ENCODE peak calls at places on chromosomes 16 and 17, in nine cellular contexts. J, P, N, C, Y, L, O, I and A are unnamed samples.

GRCh38 chr17:2419526-2419925 is 18.7 kb upstream of the MNT start:
- DNase-seq in J (no peak), P (no peak), N (no peak), C (no peak), Y (no peak), L (no peak), O (no peak), I (no peak), A (no peak)

GRCh38 chr16:15535772-15536171 is 101.4 kb downstream of the BMERB1 start:
- DNase-seq in J (no peak), P (no peak), N (no peak), C (no peak), Y (no peak), L (no peak), O (no peak), I (no peak), A (no peak)

GRCh38 chr17:83086907-83087787 is 7.7 kb downstream of the METRNL start:
- DNase-seq in J (no peak), P (peak), N (no peak), C (no peak), Y (no peak), L (no peak), O (no peak), I (no peak), A (no peak)

GRCh38 chr17:7147772-7148171 is 31.4 kb downstream of the ASGR1 start:
- DNase-seq in J (no peak), P (no peak), N (no peak), C (no peak), Y (no peak), L (no peak), O (no peak), I (no peak), A (no peak)

GRCh38 chr16:71658771-71659170 is 32.8 kb downstream of the MARVELD3 start:
- DNase-seq in J (no peak), P (no peak), N (no peak), C (no peak), Y (no peak), L (no peak), O (no peak), I (no peak), A (peak)

GRCh38 chr16:75011634-75012307 is 12.9 kb downstream of the ZNRF1 start:
- DNase-seq in J (peak), P (peak), N (no peak), C (peak), Y (peak), L (peak), O (no peak), I (no peak), A (no peak)

GRCh38 chr17:66716236-66717026 is 118.5 kb upstream of the CACNG5 start:
- DNase-seq in J (peak), P (peak), N (no peak), C (no peak), Y (peak), L (peak), O (no peak), I (no peak), A (peak)

GRCh38 chr16:27852116-27852515 is 211.4 kb downstream of the GSG1L start:
- DNase-seq in J (no peak), P (no peak), N (no peak), C (no peak), Y (no peak), L (no peak), O (no peak), I (no peak), A (no peak)

GRCh38 chr16:67242138-67242730 is 5.0 kb downstream of the FHOD1 start:
- DNase-seq in J (no peak), P (no peak), N (no peak), C (no peak), Y (no peak), L (no peak), O (peak), I (no peak), A (no peak)

GRCh38 chr17:51287412-51287811 is 27.1 kb downstream of the UTP18 start:
- DNase-seq in J (no peak), P (no peak), N (no peak), C (no peak), Y (no peak), L (no peak), O (no peak), I (no peak), A (no peak)

GRCh38 chr17:44906010-44906646 is 6.9 kb upstream of the EFTUD2 start:
- DNase-seq in J (no peak), P (no peak), N (no peak), C (no peak), Y (peak), L (peak), O (no peak), I (no peak), A (no peak)

GRCh38 chr16:27386674-27387073 is 15.3 kb upstream of the IL21R start:
- DNase-seq in J (no peak), P (no peak), N (no peak), C (no peak), Y (no peak), L (no peak), O (no peak), I (no peak), A (no peak)

GRCh38 chr17:82315703-82316358 is 1.6 kb downstream of the CD7 start:
- DNase-seq in J (no peak), P (no peak), N (no peak), C (peak), Y (no peak), L (no peak), O (no peak), I (no peak), A (peak)

GRCh38 chr17:27294689-27295630 is 1.0 kb downstream of the WSB1 start:
- DNase-seq in J (peak), P (peak), N (peak), C (peak), Y (peak), L (peak), O (no peak), I (peak), A (peak)

GRCh38 chr17:60534010-60534555 is 8.0 kb upstream of the APPBP2 start:
- DNase-seq in J (no peak), P (no peak), N (no peak), C (no peak), Y (no peak), L (no peak), O (no peak), I (no peak), A (no peak)

GRCh38 chr17:81906476-81907218 is 4.6 kb downstream of the PCYT2 start:
- DNase-seq in J (no peak), P (no peak), N (no peak), C (no peak), Y (no peak), L (no peak), O (no peak), I (no peak), A (no peak)

GRCh38 chr17:78225088-78225865 is 6.2 kb upstream of the TMEM235 start:
- DNase-seq in J (no peak), P (no peak), N (no peak), C (no peak), Y (no peak), L (no peak), O (no peak), I (no peak), A (no peak)

GRCh38 chr16:17617021-17617420 is 146.3 kb upstream of the XYLT1 start:
- DNase-seq in J (no peak), P (no peak), N (no peak), C (no peak), Y (no peak), L (no peak), O (no peak), I (no peak), A (no peak)

GRCh38 chr17:83106036-83106577 is 26.7 kb downstream of the METRNL start:
- DNase-seq in J (no peak), P (no peak), N (no peak), C (no peak), Y (peak), L (peak), O (no peak), I (no peak), A (peak)